ENCODE peak calls at places on chromosome 21, in ten cellular contexts. H, K, S, E, Q, B, U, N, J and P are unnamed samples.

GRCh38 chr21:45507523-45507875 is 34.7 kb downstream of the SLC19A1 start:
- DNase-seq in N (peak), U (no peak), J (no peak), E (no peak), B (no peak), H (no peak), K (no peak), S (no peak), Q (no peak), P (no peak)

GRCh38 chr21:35575280-35575915 is 484.9 kb downstream of the SETD4 start:
- DNase-seq in Q (no peak), S (peak), J (no peak), B (peak), U (no peak), K (no peak), N (no peak), H (peak), E (no peak), P (no peak)

GRCh38 chr21:37758997-37759396 is 157.3 kb downstream of the KCNJ6 start:
- DNase-seq in J (no peak), U (peak), S (peak), N (no peak), Q (no peak), E (peak), H (peak), K (no peak), B (peak), P (peak)

GRCh38 chr21:44052071-44052829 is 40.1 kb downstream of the TRAPPC10 start:
- DNase-seq in E (no peak), S (no peak), H (no peak), B (peak), U (no peak), K (no peak), J (no peak), N (no peak), Q (no peak), P (no peak)

GRCh38 chr21:17414766-17415165 is 98.1 kb upstream of the CXADR start:
- DNase-seq in E (no peak), B (no peak), N (no peak), H (no peak), U (no peak), J (no peak), K (no peak), Q (no peak), S (no peak), P (no peak)

GRCh38 chr21:33266050-33266783 is at the start of gene IL10RB:
- DNase-seq in E (peak), B (peak), U (peak), N (peak), S (peak), K (peak), J (peak), Q (peak), H (peak), P (peak)

GRCh38 chr21:25735221-25735894 is 586 bp downstream of the GABPA start:
- DNase-seq in S (peak), N (peak), U (peak), E (peak), Q (peak), J (peak), H (peak), B (peak), K (peak), P (peak)

GRCh38 chr21:31732891-31733520 is 1.1 kb upstream of the SCAF4 start:
- DNase-seq in U (peak), Q (no peak), B (no peak), N (no peak), H (no peak), J (no peak), S (peak), E (no peak), K (peak), P (no peak)

GRCh38 chr21:45019887-45020537 is 54.4 kb upstream of the ADARB1 start:
- DNase-seq in H (no peak), U (no peak), J (no peak), E (no peak), N (peak), K (no peak), S (no peak), Q (no peak), B (no peak), P (no peak)

GRCh38 chr21:16569679-16570078 is 839.9 kb downstream of the USP25 start:
- DNase-seq in E (no peak), U (no peak), H (peak), B (no peak), N (no peak), J (no peak), Q (no peak), K (no peak), S (no peak), P (no peak)

GRCh38 chr21:36948686-36949085 is 17.8 kb downstream of the HLCS start:
- DNase-seq in U (no peak), E (no peak), H (no peak), J (no peak), S (peak), K (no peak), N (no peak), Q (no peak), B (no peak), P (no peak)